ENCODE peak calls at places on chromosome 15, in six cellular contexts. One of them, this sample, is unnamed.

GRCh38 chr15:68431792-68432401 is at the start of gene ITGA11:
- DNase-seq in astrocyte of the spinal cord: peak
- DNase-seq in hepatocyte: peak
- DNase-seq in brain microvascular endothelial cell: peak
- DNase-seq in HepG2: no peak
- DNase-seq in adrenal gland: peak
- DNase-seq in this sample: no peak

GRCh38 chr15:45441686-45442085 is 63.3 kb upstream of the GATM start:
- DNase-seq in astrocyte of the spinal cord: no peak
- DNase-seq in hepatocyte: no peak
- DNase-seq in brain microvascular endothelial cell: no peak
- DNase-seq in HepG2: peak
- DNase-seq in adrenal gland: no peak
- DNase-seq in this sample: peak

GRCh38 chr15:38455096-38455495 is 1.2 kb downstream of the FAM98B start:
- DNase-seq in astrocyte of the spinal cord: peak
- DNase-seq in hepatocyte: no peak
- DNase-seq in brain microvascular endothelial cell: no peak
- DNase-seq in HepG2: no peak
- DNase-seq in adrenal gland: no peak
- DNase-seq in this sample: no peak

GRCh38 chr15:26983822-26984221 is 12.8 kb downstream of the GABRG3 start:
- DNase-seq in astrocyte of the spinal cord: no peak
- DNase-seq in hepatocyte: no peak
- DNase-seq in brain microvascular endothelial cell: no peak
- DNase-seq in HepG2: no peak
- DNase-seq in adrenal gland: no peak
- DNase-seq in this sample: no peak

GRCh38 chr15:80852676-80853075 is 73.5 kb downstream of the CEMIP start:
- DNase-seq in astrocyte of the spinal cord: no peak
- DNase-seq in hepatocyte: no peak
- DNase-seq in brain microvascular endothelial cell: no peak
- DNase-seq in HepG2: no peak
- DNase-seq in adrenal gland: no peak
- DNase-seq in this sample: no peak

GRCh38 chr15:88703533-88703932 is 64.7 kb downstream of the ISG20 start:
- DNase-seq in astrocyte of the spinal cord: no peak
- DNase-seq in hepatocyte: no peak
- DNase-seq in brain microvascular endothelial cell: no peak
- DNase-seq in HepG2: no peak
- DNase-seq in adrenal gland: no peak
- DNase-seq in this sample: no peak

GRCh38 chr15:99764521-99764920 is 31.3 kb upstream of the LYSMD4 start:
- DNase-seq in astrocyte of the spinal cord: no peak
- DNase-seq in hepatocyte: no peak
- DNase-seq in brain microvascular endothelial cell: no peak
- DNase-seq in HepG2: peak
- DNase-seq in adrenal gland: no peak
- DNase-seq in this sample: no peak

GRCh38 chr15:47194718-47195117 is 522.6 kb upstream of the SEMA6D start:
- DNase-seq in astrocyte of the spinal cord: peak
- DNase-seq in hepatocyte: peak
- DNase-seq in brain microvascular endothelial cell: peak
- DNase-seq in HepG2: peak
- DNase-seq in adrenal gland: no peak
- DNase-seq in this sample: no peak

GRCh38 chr15:67914537-67915373 is 74.9 kb upstream of the RNU6-1 start:
- DNase-seq in astrocyte of the spinal cord: peak
- DNase-seq in hepatocyte: peak
- DNase-seq in brain microvascular endothelial cell: peak
- DNase-seq in HepG2: peak
- DNase-seq in adrenal gland: no peak
- DNase-seq in this sample: peak

GRCh38 chr15:73927476-73928240 is 1.4 kb downstream of the LOXL1 start:
- DNase-seq in astrocyte of the spinal cord: peak
- DNase-seq in hepatocyte: peak
- DNase-seq in brain microvascular endothelial cell: peak
- DNase-seq in HepG2: no peak
- DNase-seq in adrenal gland: peak
- DNase-seq in this sample: no peak

GRCh38 chr15:90750186-90750585 is 33.0 kb downstream of the BLM start:
- DNase-seq in astrocyte of the spinal cord: no peak
- DNase-seq in hepatocyte: no peak
- DNase-seq in brain microvascular endothelial cell: no peak
- DNase-seq in HepG2: no peak
- DNase-seq in adrenal gland: no peak
- DNase-seq in this sample: no peak

GRCh38 chr15:69081310-69082004 is 67.0 kb downstream of the NOX5 start:
- DNase-seq in astrocyte of the spinal cord: peak
- DNase-seq in hepatocyte: no peak
- DNase-seq in brain microvascular endothelial cell: peak
- DNase-seq in HepG2: no peak
- DNase-seq in adrenal gland: peak
- DNase-seq in this sample: no peak

GRCh38 chr15:63389902-63390301 is 8.3 kb upstream of the CA12 start:
- DNase-seq in astrocyte of the spinal cord: no peak
- DNase-seq in hepatocyte: peak
- DNase-seq in brain microvascular endothelial cell: no peak
- DNase-seq in HepG2: peak
- DNase-seq in adrenal gland: no peak
- DNase-seq in this sample: no peak

GRCh38 chr15:38868326-38869114 is 303.9 kb upstream of the RASGRP1 start:
- DNase-seq in astrocyte of the spinal cord: peak
- DNase-seq in hepatocyte: peak
- DNase-seq in brain microvascular endothelial cell: peak
- DNase-seq in HepG2: peak
- DNase-seq in adrenal gland: peak
- DNase-seq in this sample: no peak

GRCh38 chr15:70023769-70024491 is 73.8 kb downstream of the TLE3 start:
- DNase-seq in astrocyte of the spinal cord: peak
- DNase-seq in hepatocyte: no peak
- DNase-seq in brain microvascular endothelial cell: peak
- DNase-seq in HepG2: no peak
- DNase-seq in adrenal gland: peak
- DNase-seq in this sample: no peak

GRCh38 chr15:80618666-80619481 is 76.2 kb upstream of the ABHD17C start:
- DNase-seq in astrocyte of the spinal cord: no peak
- DNase-seq in hepatocyte: no peak
- DNase-seq in brain microvascular endothelial cell: no peak
- DNase-seq in HepG2: no peak
- DNase-seq in adrenal gland: no peak
- DNase-seq in this sample: no peak

GRCh38 chr15:98881526-98882517 is 125.8 kb downstream of the PGPEP1L start:
- DNase-seq in astrocyte of the spinal cord: peak
- DNase-seq in hepatocyte: peak
- DNase-seq in brain microvascular endothelial cell: no peak
- DNase-seq in HepG2: peak
- DNase-seq in adrenal gland: no peak
- DNase-seq in this sample: no peak

GRCh38 chr15:83065431-83065830 is 1.6 kb downstream of the BTBD1 start:
- DNase-seq in astrocyte of the spinal cord: no peak
- DNase-seq in hepatocyte: no peak
- DNase-seq in brain microvascular endothelial cell: no peak
- DNase-seq in HepG2: no peak
- DNase-seq in adrenal gland: no peak
- DNase-seq in this sample: no peak

GRCh38 chr15:62495670-62496328 is 330.7 kb upstream of the C2CD4B start:
- DNase-seq in astrocyte of the spinal cord: peak
- DNase-seq in hepatocyte: peak
- DNase-seq in brain microvascular endothelial cell: peak
- DNase-seq in HepG2: no peak
- DNase-seq in adrenal gland: peak
- DNase-seq in this sample: peak

GRCh38 chr15:77632760-77633133 is at the start of gene LINGO1:
- DNase-seq in astrocyte of the spinal cord: no peak
- DNase-seq in hepatocyte: peak
- DNase-seq in brain microvascular endothelial cell: no peak
- DNase-seq in HepG2: no peak
- DNase-seq in adrenal gland: peak
- DNase-seq in this sample: no peak
- H3K4me3 ChIP-seq in astrocyte of the spinal cord: peak
- H3K4me3 ChIP-seq in hepatocyte: peak
- H3K4me3 ChIP-seq in brain microvascular endothelial cell: peak
- H3K4me3 ChIP-seq in HepG2: peak
- H3K4me3 ChIP-seq in adrenal gland: no peak
- H3K4me3 ChIP-seq in this sample: peak

GRCh38 chr15:35914573-35914972 is 368.6 kb upstream of the DPH6 start:
- DNase-seq in astrocyte of the spinal cord: no peak
- DNase-seq in hepatocyte: no peak
- DNase-seq in brain microvascular endothelial cell: no peak
- DNase-seq in HepG2: no peak
- DNase-seq in adrenal gland: no peak
- DNase-seq in this sample: no peak

GRCh38 chr15:35910227-35910626 is 364.3 kb upstream of the DPH6 start:
- DNase-seq in astrocyte of the spinal cord: no peak
- DNase-seq in hepatocyte: no peak
- DNase-seq in brain microvascular endothelial cell: no peak
- DNase-seq in HepG2: no peak
- DNase-seq in adrenal gland: no peak
- DNase-seq in this sample: no peak

GRCh38 chr15:35909414-35909813 is 363.4 kb upstream of the DPH6 start:
- DNase-seq in astrocyte of the spinal cord: no peak
- DNase-seq in hepatocyte: no peak
- DNase-seq in brain microvascular endothelial cell: no peak
- DNase-seq in HepG2: no peak
- DNase-seq in adrenal gland: no peak
- DNase-seq in this sample: no peak

GRCh38 chr15:35911052-35911780 is 365.3 kb upstream of the DPH6 start:
- DNase-seq in astrocyte of the spinal cord: no peak
- DNase-seq in hepatocyte: no peak
- DNase-seq in brain microvascular endothelial cell: no peak
- DNase-seq in HepG2: no peak
- DNase-seq in adrenal gland: no peak
- DNase-seq in this sample: no peak

GRCh38 chr15:35912196-35912595 is 366.2 kb upstream of the DPH6 start:
- DNase-seq in astrocyte of the spinal cord: peak
- DNase-seq in hepatocyte: peak
- DNase-seq in brain microvascular endothelial cell: peak
- DNase-seq in HepG2: no peak
- DNase-seq in adrenal gland: peak
- DNase-seq in this sample: no peak
- TF ChIP-seq CTCF in astrocyte of the spinal cord: peak
- TF ChIP-seq CTCF in hepatocyte: no peak
- TF ChIP-seq CTCF in brain microvascular endothelial cell: peak
- TF ChIP-seq CTCF in HepG2: no peak
- TF ChIP-seq CTCF in adrenal gland: peak
- TF ChIP-seq CTCF in this sample: peak

DNA sequence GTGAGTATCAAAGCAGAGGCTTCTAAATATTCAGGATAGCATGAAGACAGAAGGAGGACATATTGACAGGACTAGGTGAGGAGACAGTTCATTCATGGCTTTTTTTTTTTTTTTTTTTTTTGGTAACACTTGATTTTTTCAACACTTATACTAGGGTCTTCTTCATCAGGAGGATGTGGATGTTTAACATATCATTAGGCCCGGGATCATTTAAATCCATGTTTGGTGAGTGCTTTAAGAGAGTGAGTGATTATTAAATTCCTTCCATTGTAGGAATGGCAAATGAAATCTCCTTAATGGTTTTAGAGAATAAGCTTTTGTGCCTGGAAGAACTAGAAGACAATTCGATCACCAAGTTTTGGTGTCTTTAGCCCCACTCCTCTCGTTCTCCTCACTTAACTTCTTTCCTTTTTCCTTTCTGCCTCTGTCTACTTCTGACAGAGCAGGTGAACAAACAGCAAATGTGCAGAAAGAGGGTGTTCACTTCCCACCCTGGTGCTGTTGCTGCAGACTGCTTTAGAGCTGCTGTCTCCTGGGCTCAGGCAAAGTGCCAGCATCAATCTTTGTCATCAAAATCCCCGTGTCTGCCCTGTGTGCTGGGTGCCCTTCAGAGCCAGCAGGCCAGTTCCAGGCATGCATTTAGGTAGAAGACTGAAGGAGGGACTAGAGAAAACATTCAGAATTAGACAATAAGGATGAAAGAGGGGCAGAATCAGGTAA is 35.6 kb upstream of the RAB11A start:
- DNase-seq in astrocyte of the spinal cord: no peak
- DNase-seq in hepatocyte: no peak
- DNase-seq in brain microvascular endothelial cell: no peak
- DNase-seq in HepG2: peak
- DNase-seq in adrenal gland: peak
- DNase-seq in this sample: no peak
- H3K4me3 ChIP-seq in astrocyte of the spinal cord: no peak
- H3K4me3 ChIP-seq in hepatocyte: no peak
- H3K4me3 ChIP-seq in brain microvascular endothelial cell: no peak
- H3K4me3 ChIP-seq in HepG2: peak
- H3K4me3 ChIP-seq in adrenal gland: no peak
- H3K4me3 ChIP-seq in this sample: no peak

GRCh38 chr15:96321422-96322391 is 8.8 kb upstream of the NR2F2 start:
- DNase-seq in astrocyte of the spinal cord: peak
- DNase-seq in hepatocyte: peak
- DNase-seq in brain microvascular endothelial cell: peak
- DNase-seq in HepG2: no peak
- DNase-seq in adrenal gland: peak
- DNase-seq in this sample: no peak
- TF ChIP-seq CTCF in astrocyte of the spinal cord: peak
- TF ChIP-seq CTCF in hepatocyte: peak
- TF ChIP-seq CTCF in brain microvascular endothelial cell: peak
- TF ChIP-seq CTCF in HepG2: no peak
- TF ChIP-seq CTCF in adrenal gland: no peak
- TF ChIP-seq CTCF in this sample: peak

This sample was measured in retinal pigment epithelial cell.